ENCODE peak calls at places on chromosomes 3 and 15, in six cellular contexts. B, N, O, P, K and H are unnamed samples.

GRCh38 chr15:43463998-43464397 is 29.0 kb downstream of the TP53BP1 start:
- DNase-seq in B (no peak), N (no peak), P (no peak), O (no peak), K (no peak), H (no peak)

GRCh38 chr15:57921371-57921770 is 144.1 kb downstream of the ALDH1A2 start:
- DNase-seq in N (no peak), O (no peak), B (no peak), P (peak), K (no peak), H (no peak)

GRCh38 chr15:65069179-65069578 is 1.4 kb upstream of the RASL12 start:
- DNase-seq in B (no peak), P (no peak), K (peak), N (peak), O (no peak), H (no peak)

GRCh38 chr3:107938128-107938527 is 152.7 kb downstream of the CD47 start:
- DNase-seq in N (no peak), K (no peak), P (peak), O (no peak), B (peak), H (no peak)

GRCh38 chr15:38843736-38844590 is 279.3 kb upstream of the RASGRP1 start:
- DNase-seq in N (no peak), B (no peak), O (no peak), K (no peak), P (peak), H (no peak)

GRCh38 chr15:35302340-35302739 is 217.2 kb upstream of the NANOGP8 start:
- DNase-seq in P (no peak), O (no peak), N (no peak), K (no peak), B (no peak), H (no peak)

GRCh38 chr3:191961036-191961435 is 500.1 kb downstream of the PYDC2 start:
- DNase-seq in P (no peak), B (no peak), N (no peak), K (no peak), O (no peak), H (no peak)

GRCh38 chr15:64807751-64808222 is 17.7 kb downstream of the PIF1 start:
- DNase-seq in N (no peak), P (no peak), K (peak), O (no peak), B (no peak), H (no peak)

GRCh38 chr3:88149146-88149515 is 628 bp upstream of the C3orf38 start:
- DNase-seq in P (no peak), N (no peak), O (peak), B (no peak), K (no peak), H (no peak)

GRCh38 chr3:16692486-16693378 is 87.5 kb upstream of the DAZL start:
- DNase-seq in P (no peak), O (no peak), K (no peak), B (no peak), N (no peak), H (no peak)

GRCh38 chr3:172094621-172095557 is 55.5 kb downstream of the FNDC3B start:
- DNase-seq in P (peak), B (no peak), O (no peak), K (no peak), N (peak), H (no peak)

GRCh38 chr3:172221550-172221949 is 182.2 kb downstream of the FNDC3B start:
- DNase-seq in B (no peak), K (no peak), N (no peak), P (no peak), O (no peak), H (no peak)

GRCh38 chr3:153166206-153166605 is 4.2 kb downstream of the RAP2B start:
- DNase-seq in O (no peak), N (no peak), B (no peak), K (no peak), P (peak), H (no peak)

GRCh38 chr3:58173670-58174472 is 36.9 kb downstream of the DNASE1L3 start:
- DNase-seq in P (peak), N (peak), K (peak), O (no peak), B (no peak), H (peak)

GRCh38 chr15:59252137-59252536 is 45.5 kb downstream of the LDHAL6B start:
- DNase-seq in K (no peak), N (no peak), P (no peak), B (no peak), O (no peak), H (no peak)

GRCh38 chr15:59247364-59247763 is 40.7 kb downstream of the LDHAL6B start:
- DNase-seq in O (peak), K (no peak), P (peak), B (peak), N (peak), H (peak)

GRCh38 chr15:59250249-59250648 is 43.6 kb downstream of the LDHAL6B start:
- DNase-seq in N (no peak), K (no peak), O (no peak), B (no peak), P (no peak), H (no peak)

GRCh38 chr15:59249816-59250215 is 43.2 kb downstream of the LDHAL6B start:
- DNase-seq in P (no peak), O (no peak), B (no peak), N (no peak), K (no peak), H (no peak)

GRCh38 chr15:59251001-59251845 is 44.6 kb downstream of the LDHAL6B start:
- DNase-seq in B (no peak), K (no peak), O (no peak), P (no peak), N (no peak), H (no peak)
- H3K27ac ChIP-seq in B (no peak), K (no peak), O (peak), P (no peak), N (peak), H (no peak)

GRCh38 chr3:27721717-27722564 is at the start of gene EOMES:
- DNase-seq in K (no peak), P (peak), O (peak), N (peak), B (no peak), H (peak)
- TF ChIP-seq CTCF in K (no peak), P (peak), O (peak), N (no peak), B (peak), H (no peak)

DNA sequence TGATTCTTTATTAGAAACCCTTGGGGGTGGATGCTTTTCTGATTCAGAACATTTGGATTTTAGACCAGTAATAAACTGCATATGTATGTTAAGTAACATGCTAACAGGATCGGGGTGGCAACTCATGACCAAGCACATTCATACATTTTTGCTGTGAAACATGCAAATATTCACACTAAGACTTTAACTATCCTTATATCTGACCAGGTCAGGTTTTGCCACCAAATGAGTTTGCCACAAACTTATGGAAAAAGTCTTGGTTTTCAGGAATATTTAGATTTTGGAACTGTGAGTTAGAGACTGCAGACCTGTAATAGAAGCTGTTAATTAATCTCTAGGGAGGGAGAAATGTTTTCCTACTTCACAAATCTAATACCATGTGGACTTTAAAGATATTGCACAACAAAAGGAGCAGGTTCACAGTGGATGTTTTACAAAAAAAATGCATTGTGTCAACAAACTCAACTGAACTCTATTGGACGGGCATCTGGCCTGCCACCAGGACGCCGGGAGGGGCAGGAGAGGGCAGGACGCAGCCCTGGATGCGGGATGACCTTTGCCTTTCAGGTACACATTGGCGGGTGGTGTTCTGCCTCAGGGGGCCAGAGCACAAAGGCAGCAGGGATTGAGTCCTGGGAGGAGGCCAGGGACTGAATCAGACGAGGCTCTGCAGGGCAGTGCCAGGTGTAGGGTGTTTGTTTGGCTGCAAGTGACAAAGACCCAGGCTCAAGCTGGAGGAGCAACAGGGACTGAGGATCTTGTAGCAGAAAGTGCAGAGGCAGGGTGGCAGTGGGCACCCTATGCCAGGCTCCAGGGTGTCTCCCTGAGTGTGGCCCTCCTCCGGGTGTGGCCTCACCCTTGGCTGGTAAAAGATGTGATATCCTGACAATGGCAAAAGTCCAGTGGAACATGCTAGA is 30.1 kb upstream of the KLF13 start:
- DNase-seq in P (peak), K (peak), N (peak), B (no peak), O (peak), H (peak)
- TF ChIP-seq POLR2A in P (no peak), K (no peak), N (no peak), B (no peak), O (no peak), H (no peak)

GRCh38 chr3:55487376-55488241 is 503 bp upstream of the WNT5A start:
- DNase-seq in O (peak), P (peak), B (no peak), N (peak), K (peak), H (peak)

GRCh38 chr3:55490194-55490913 is 3.2 kb upstream of the WNT5A start:
- DNase-seq in B (no peak), P (no peak), N (no peak), K (no peak), O (no peak), H (no peak)

GRCh38 chr3:55491296-55491816 is 4.2 kb upstream of the WNT5A start:
- DNase-seq in O (no peak), B (no peak), N (peak), P (peak), K (no peak), H (no peak)

GRCh38 chr3:55488398-55489055 is 1.4 kb upstream of the WNT5A start:
- DNase-seq in O (peak), N (peak), B (no peak), P (peak), K (peak), H (peak)

DNA sequence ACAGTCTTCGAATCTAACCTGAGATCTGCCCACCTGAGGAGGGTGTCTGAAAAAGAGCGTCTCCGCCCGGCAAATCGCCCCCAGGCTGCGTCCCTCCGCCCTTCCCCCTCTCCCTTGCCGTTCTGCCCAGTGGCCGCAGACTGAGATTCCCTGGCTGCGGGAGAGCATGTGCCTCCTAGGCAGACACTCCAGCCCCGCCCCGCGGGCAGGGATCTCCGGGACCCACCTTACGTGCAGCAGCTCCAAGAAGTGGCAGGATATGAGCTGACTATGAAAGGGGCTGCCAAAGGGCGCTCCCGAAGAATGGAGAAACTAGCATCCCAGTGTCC is 2.7 kb upstream of the WNT5A start:
- DNase-seq in O (no peak), B (no peak), P (no peak), K (no peak), N (peak), H (peak)
- H3K27ac ChIP-seq in O (no peak), B (no peak), P (no peak), K (no peak), N (no peak), H (peak)